ENCODE peak calls at places on chromosome 10, in four cellular contexts. I is stimulated activated CD4-positive, alpha-beta T cell treated with anti-CD3 and anti-CD28 coated beads, Interleukin-12 subunit alpha, Interleukin-12 subunit beta, amount 100 ng/mL, for 48 hours; B is Right ventricle myocardium superior; R is substantia nigra. P is an unnamed sample.

GRCh38 chr10:32413513-32413912 is 32.4 kb upstream of the CCDC7 start:
- DNase-seq in I (peak), B (no peak), R (no peak), P (no peak)

GRCh38 chr10:35328404-35329037 is 7.8 kb upstream of the CCNY start:
- DNase-seq in I (no peak), B (no peak), R (no peak), P (no peak)

GRCh38 chr10:1123198-1123597 is 67.0 kb downstream of the WDR37 start:
- DNase-seq in B (no peak), R (no peak), I (no peak), P (no peak)

GRCh38 chr10:338176-339037 is 203.2 kb downstream of the ZMYND11 start:
- DNase-seq in B (no peak), I (no peak), R (no peak), P (no peak)

GRCh38 chr10:88039496-88040200 is 176.2 kb downstream of the PTEN start:
- DNase-seq in R (no peak), I (no peak), B (no peak), P (no peak)

GRCh38 chr10:131266936-131267813 is 44.3 kb downstream of the TCERG1L start:
- DNase-seq in I (no peak), B (no peak), R (no peak), P (no peak)

GRCh38 chr10:95246582-95247051 is 44.2 kb downstream of the PDLIM1 start:
- DNase-seq in B (peak), I (peak), R (no peak), P (peak)

GRCh38 chr10:3294919-3295318 is 122.3 kb upstream of the PITRM1 start:
- DNase-seq in I (no peak), R (no peak), B (no peak), P (no peak)

GRCh38 chr10:124087672-124088634 is 5.4 kb downstream of the CHST15 start:
- DNase-seq in B (no peak), I (no peak), R (no peak), P (no peak)

GRCh38 chr10:18157909-18158308 is 17.7 kb downstream of the CACNB2 start:
- DNase-seq in B (no peak), I (no peak), R (no peak), P (no peak)

GRCh38 chr10:100710151-100710871 is 35.1 kb upstream of the PAX2 start:
- DNase-seq in B (no peak), R (no peak), I (no peak), P (no peak)

GRCh38 chr10:131973160-131973951 is 8.4 kb downstream of the BNIP3 start:
- DNase-seq in R (no peak), B (peak), I (no peak), P (no peak)

GRCh38 chr10:132374176-132374575 is 22.8 kb upstream of the PWWP2B start:
- DNase-seq in B (peak), R (no peak), I (no peak), P (no peak)

P was measured in CMK.